ENCODE peak calls at places on chromosome 1, in ten cellular contexts. P is mucosa of descending colon, Z is uterus, B is fibroblast of mammary gland, G is AG09319, O is heart left ventricle, I is fibroblast of villous mesenchyme, K is astrocyte of the spinal cord, L is brain microvascular endothelial cell, M is hepatocyte. W is an unnamed sample.
A peak's percentile ranks its signal among the peaks of the same experiment; 100 is the strongest.

GRCh38 chr1:213830371-213830770 is 157.4 kb upstream of the PROX1 start:
- DNase-seq in P (no peak), Z (no peak), B (no peak), G (no peak), O (no peak), I (no peak), K (no peak), L (no peak), M (no peak), W (no peak)

GRCh38 chr1:72281144-72281543 is 1.2 kb downstream of the NEGR1 start:
- DNase-seq in P (no peak), Z (no peak), B (peak; percentile 28), G (no peak), O (no peak), I (no peak), K (peak; percentile 23), L (no peak), M (no peak), W (peak; percentile 3)

GRCh38 chr1:81414417-81415087 is 386.2 kb upstream of the ADGRL2 start:
- DNase-seq in P (peak; percentile 90), Z (peak; percentile 70), B (peak; percentile 58), G (no peak), O (peak; percentile 78), I (peak; percentile 33), K (no peak), L (peak; percentile 7), M (peak; percentile 80), W (no peak)

GRCh38 chr1:156625436-156626078 is 6.3 kb downstream of the HAPLN2 start:
- DNase-seq in P (peak; percentile 59), Z (peak; percentile 61), B (peak; percentile 40), G (no peak), O (peak; percentile 73), I (peak; percentile 46), K (peak; percentile 40), L (no peak), M (peak; percentile 73), W (no peak)

GRCh38 chr1:172163479-172164215 is 256.8 kb upstream of the C1orf105 start:
- DNase-seq in P (no peak), Z (no peak), B (peak; percentile 50), G (no peak), O (no peak), I (peak; percentile 68), K (peak; percentile 68), L (peak; percentile 51), M (no peak), W (peak; percentile 22)

GRCh38 chr1:201119826-201120225 is 7.2 kb downstream of the ASCL5 start:
- DNase-seq in P (no peak), Z (no peak), B (peak; percentile 15), G (no peak), O (no peak), I (peak; percentile 13), K (no peak), L (no peak), M (no peak), W (no peak)

GRCh38 chr1:158520955-158521665 is 33.1 kb downstream of the OR6Y1 start:
- DNase-seq in P (no peak), Z (no peak), B (no peak), G (no peak), O (no peak), I (no peak), K (no peak), L (no peak), M (no peak), W (no peak)

GRCh38 chr1:6350416-6351088 is 43.0 kb downstream of the ACOT7 start:
- DNase-seq in P (peak; percentile 40), Z (no peak), B (no peak), G (no peak), O (peak; percentile 92), I (no peak), K (no peak), L (no peak), M (no peak), W (no peak)

DNA sequence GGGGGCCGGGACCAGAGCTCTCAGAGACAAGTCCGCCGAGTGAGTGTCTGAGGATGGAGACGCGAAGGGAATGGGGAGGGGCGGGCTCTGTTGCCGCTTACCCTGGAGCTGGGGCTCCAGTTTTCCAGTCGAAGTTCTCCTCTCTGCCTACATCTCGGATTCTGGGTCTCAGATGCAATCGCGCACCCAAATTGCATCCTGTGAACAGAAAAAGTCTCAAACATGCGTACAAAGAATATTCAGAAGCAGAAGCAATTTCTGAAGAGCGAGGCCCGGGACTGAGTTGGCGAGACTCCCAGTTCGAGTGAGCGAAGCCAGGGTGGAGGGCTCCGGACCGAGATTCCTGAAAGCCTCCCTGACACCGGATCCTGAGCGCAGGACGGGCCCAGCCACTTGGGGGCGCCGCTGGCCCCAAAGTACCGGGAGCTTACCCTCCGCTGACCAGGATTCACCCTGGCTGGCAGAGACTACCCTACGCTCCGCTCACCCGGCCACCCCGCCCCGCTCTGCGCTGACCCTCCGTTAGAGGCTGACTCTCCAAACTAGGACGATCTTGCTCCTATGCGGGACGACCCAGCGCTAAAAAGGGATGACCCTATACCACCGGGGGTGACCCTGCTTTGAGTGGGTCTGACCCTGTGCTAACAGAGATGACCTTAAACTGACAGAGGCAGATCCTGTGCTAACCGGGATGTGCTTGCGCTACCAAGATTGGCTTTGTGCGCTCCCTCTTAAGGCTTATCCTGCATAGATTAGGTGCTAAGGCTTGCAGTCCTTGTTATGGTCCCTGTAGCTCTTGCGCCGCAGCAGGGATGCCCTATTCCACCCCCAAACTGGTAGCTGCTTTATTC is 12.1 kb downstream of the FOXD2 start:
- DNase-seq in P (peak; percentile 67), Z (no peak), B (no peak), G (no peak), O (peak; percentile 50), I (no peak), K (no peak), L (no peak), M (peak; percentile 54), W (no peak)
- TF ChIP-seq CTCF in P (peak; percentile 14), Z (no peak), B (peak; percentile 36), G (peak; percentile 36), O (peak; percentile 37), I (peak; percentile 37), K (peak; percentile 49), L (peak; percentile 65), M (peak; percentile 51), W (peak; percentile 67)

GRCh38 chr1:107195476-107195875 is 54.6 kb downstream of the NTNG1 start:
- DNase-seq in P (no peak), Z (no peak), B (no peak), G (no peak), O (no peak), I (no peak), K (peak; percentile 8), L (no peak), M (no peak), W (no peak)

GRCh38 chr1:107202007-107202406 is 61.2 kb downstream of the NTNG1 start:
- DNase-seq in P (no peak), Z (no peak), B (no peak), G (no peak), O (no peak), I (no peak), K (no peak), L (no peak), M (no peak), W (no peak)

GRCh38 chr1:107198581-107198980 is 57.7 kb downstream of the NTNG1 start:
- DNase-seq in P (no peak), Z (no peak), B (no peak), G (peak; percentile 2), O (no peak), I (peak; percentile 4), K (peak; percentile 35), L (no peak), M (no peak), W (no peak)

DNA sequence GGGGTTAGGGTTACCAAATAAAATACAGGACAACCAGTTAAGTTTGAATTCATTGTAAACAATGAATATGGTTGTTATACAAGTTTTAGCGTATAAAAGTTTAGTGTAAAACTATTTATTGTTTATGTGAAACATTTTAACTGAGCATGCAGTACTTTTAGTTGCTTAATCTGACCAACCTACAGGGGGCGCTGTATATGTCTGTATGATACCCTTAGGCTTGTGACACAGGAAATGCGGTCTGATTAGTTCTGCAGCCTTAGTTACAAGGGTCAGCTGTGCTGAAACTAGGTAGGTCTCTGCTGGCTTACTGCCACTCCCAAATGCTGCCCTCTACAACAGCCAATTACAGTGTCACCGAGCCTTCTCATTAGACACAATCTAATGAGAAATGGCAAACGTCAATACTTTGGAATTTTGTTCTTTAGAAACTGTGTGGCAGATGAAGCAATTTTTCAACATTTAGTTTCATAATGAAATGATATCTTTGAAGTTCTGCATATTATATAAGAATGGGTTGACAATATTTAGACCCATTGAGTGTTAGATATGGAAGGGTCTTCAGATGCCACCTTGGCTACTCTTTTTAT is 56.2 kb downstream of the NTNG1 start:
- DNase-seq in P (no peak), Z (no peak), B (peak; percentile 21), G (no peak), O (no peak), I (no peak), K (no peak), L (no peak), M (peak; percentile 16), W (no peak)
- TF ChIP-seq CTCF in P (no peak), Z (no peak), B (peak; percentile 31), G (peak; percentile 27), O (no peak), I (no peak), K (peak; percentile 38), L (peak; percentile 55), M (peak; percentile 32), W (peak; percentile 67)

DNA sequence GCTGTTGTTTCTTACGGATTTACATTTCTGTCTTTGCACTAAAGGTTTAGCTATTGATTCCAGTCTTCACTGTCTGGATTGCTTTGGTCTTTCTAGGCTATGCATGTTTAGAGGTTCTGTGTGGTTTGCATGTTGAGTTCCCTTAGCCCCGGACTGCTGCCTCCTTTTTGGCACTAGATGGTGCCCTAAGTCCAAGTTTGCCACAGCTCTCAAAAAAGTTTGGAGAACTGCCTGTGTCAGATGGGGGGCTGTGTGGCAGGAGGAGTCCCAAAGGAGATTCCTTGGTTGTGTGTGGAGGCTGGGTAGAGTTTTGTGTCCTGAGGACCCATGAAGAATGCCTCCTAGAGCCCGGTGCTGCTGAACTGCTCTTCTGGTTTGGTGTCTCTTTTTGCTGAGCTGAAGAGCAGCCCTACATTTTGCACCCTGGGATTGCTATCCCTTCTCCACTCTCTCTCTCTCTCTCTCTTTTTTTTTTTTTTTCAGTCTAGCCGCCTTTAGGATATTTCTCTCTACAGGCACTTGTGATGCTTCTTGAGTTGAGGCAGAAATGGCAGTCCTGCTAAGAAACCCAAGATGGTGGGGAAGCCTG is 74.4 kb downstream of the PTGS2 start:
- DNase-seq in P (peak; percentile 37), Z (no peak), B (peak; percentile 73), G (no peak), O (peak; percentile 35), I (peak; percentile 60), K (peak; percentile 59), L (peak; percentile 77), M (peak; percentile 57), W (peak; percentile 64)
- TF ChIP-seq CTCF in P (no peak), Z (peak; percentile 39), B (peak; percentile 86), G (peak; percentile 93), O (peak; percentile 60), I (peak; percentile 81), K (peak; percentile 87), L (peak; percentile 93), M (peak; percentile 70), W (peak; percentile 79)

GRCh38 chr1:27938488-27938887 is 3.7 kb downstream of the SMPDL3B start:
- DNase-seq in P (no peak), Z (no peak), B (no peak), G (no peak), O (no peak), I (no peak), K (no peak), L (no peak), M (no peak), W (no peak)

GRCh38 chr1:27937524-27937836 is 2.7 kb downstream of the SMPDL3B start:
- DNase-seq in P (no peak), Z (no peak), B (no peak), G (no peak), O (no peak), I (no peak), K (no peak), L (no peak), M (no peak), W (no peak)

GRCh38 chr1:27941671-27942540 is 7.1 kb downstream of the SMPDL3B start:
- DNase-seq in P (no peak), Z (no peak), B (no peak), G (no peak), O (no peak), I (no peak), K (no peak), L (no peak), M (no peak), W (no peak)

GRCh38 chr1:27940870-27941269 is 6.1 kb downstream of the SMPDL3B start:
- DNase-seq in P (no peak), Z (no peak), B (no peak), G (no peak), O (no peak), I (no peak), K (no peak), L (no peak), M (no peak), W (no peak)

GRCh38 chr1:27940297-27940696 is 5.5 kb downstream of the SMPDL3B start:
- DNase-seq in P (no peak), Z (no peak), B (peak; percentile 24), G (no peak), O (peak; percentile 48), I (peak; percentile 23), K (no peak), L (peak; percentile 22), M (no peak), W (no peak)
- TF ChIP-seq CTCF in P (no peak), Z (no peak), B (peak; percentile 33), G (peak; percentile 28), O (peak; percentile 34), I (peak; percentile 35), K (peak; percentile 48), L (peak; percentile 65), M (no peak), W (peak; percentile 70)